ENCODE peak calls at places on chromosomes 4 and X, in eight cellular contexts. R, S, U, Q, O, G, X and C are unnamed samples.

GRCh38 chrX:17242470-17242869 is 132.5 kb upstream of the NHS start:
- DNase-seq in R (no peak), S (peak; percentile 62), U (peak; percentile 43), Q (peak; percentile 10), O (peak; percentile 62), G (no peak), X (peak; percentile 60), C (no peak)

GRCh38 chr4:59540311-59540710 is 1659.8 kb upstream of the ADGRL3 start:
- DNase-seq in R (no peak), S (no peak), U (no peak), Q (no peak), O (no peak), G (no peak), X (no peak), C (no peak)

GRCh38 chr4:61462451-61463326 is 262.6 kb downstream of the ADGRL3 start:
- DNase-seq in R (no peak), S (peak; percentile 39), U (peak; percentile 89), Q (no peak), O (peak; percentile 6), G (no peak), X (peak; percentile 90), C (no peak)

GRCh38 chr4:13483142-13484044 is 747 bp downstream of the RAB28 start:
- DNase-seq in R (peak; percentile 88), S (peak; percentile 71), U (peak; percentile 73), Q (peak; percentile 29), O (peak; percentile 8), G (peak; percentile 28), X (peak; percentile 78), C (no peak)

GRCh38 chr4:535181-535923 is 36.3 kb downstream of the PIGG start:
- DNase-seq in R (peak; percentile 76), S (no peak), U (no peak), Q (no peak), O (no peak), G (no peak), X (no peak), C (no peak)

GRCh38 chr4:79514637-79515320 is 106.8 kb upstream of the GK2 start:
- DNase-seq in R (no peak), S (no peak), U (no peak), Q (no peak), O (no peak), G (no peak), X (no peak), C (no peak)

GRCh38 chr4:169208516-169208915 is 62.2 kb downstream of the SH3RF1 start:
- DNase-seq in R (no peak), S (no peak), U (peak; percentile 29), Q (no peak), O (no peak), G (no peak), X (no peak), C (no peak)

GRCh38 chr4:20248155-20248558 is 3.5 kb upstream of the SLIT2 start:
- DNase-seq in R (no peak), S (peak; percentile 25), U (no peak), Q (peak; percentile 81), O (peak; percentile 19), G (no peak), X (peak; percentile 86), C (no peak)

GRCh38 chr4:5500165-5500564 is 208.2 kb downstream of the EVC2 start:
- DNase-seq in R (no peak), S (no peak), U (peak; percentile 31), Q (no peak), O (no peak), G (no peak), X (peak; percentile 11), C (no peak)

GRCh38 chr4:70627620-70628019 is 924 bp upstream of the ENAM start:
- DNase-seq in R (no peak), S (no peak), U (no peak), Q (no peak), O (no peak), G (no peak), X (no peak), C (no peak)

GRCh38 chr4:113086172-113086695 is 36.8 kb downstream of the ANK2 start:
- DNase-seq in R (no peak), S (no peak), U (no peak), Q (no peak), O (no peak), G (no peak), X (peak; percentile 7), C (no peak)

GRCh38 chr4:150215601-150216000 is 137.4 kb downstream of the DCLK2 start:
- DNase-seq in R (no peak), S (no peak), U (peak; percentile 34), Q (no peak), O (peak; percentile 15), G (no peak), X (no peak), C (no peak)

GRCh38 chr4:139647184-139647583 is 18.4 kb upstream of the MGST2 start:
- DNase-seq in R (no peak), S (no peak), U (no peak), Q (no peak), O (no peak), G (no peak), X (no peak), C (no peak)

GRCh38 chr4:1216869-1217294 is 32.0 kb downstream of the CTBP1 start:
- DNase-seq in R (no peak), S (no peak), U (no peak), Q (no peak), O (no peak), G (no peak), X (no peak), C (no peak)

GRCh38 chr4:41525129-41525528 is 12.8 kb upstream of the LIMCH1 start:
- DNase-seq in R (no peak), S (no peak), U (peak; percentile 46), Q (no peak), O (peak; percentile 29), G (no peak), X (peak; percentile 92), C (no peak)

GRCh38 chr4:165548702-165549101 is 169.9 kb downstream of the CPE start:
- DNase-seq in R (no peak), S (no peak), U (no peak), Q (no peak), O (no peak), G (no peak), X (no peak), C (no peak)

GRCh38 chr4:162535121-162535520 is 371.3 kb upstream of the FSTL5 start:
- DNase-seq in R (no peak), S (no peak), U (no peak), Q (no peak), O (no peak), G (no peak), X (no peak), C (no peak)

GRCh38 chrX:131621650-131622049 is 77.8 kb downstream of the OR13H1 start:
- DNase-seq in R (no peak), S (no peak), U (no peak), Q (no peak), O (no peak), G (no peak), X (no peak), C (no peak)

GRCh38 chr4:8740666-8741395 is 130.8 kb downstream of the HMX1 start:
- DNase-seq in R (peak; percentile 76), S (no peak), U (no peak), Q (no peak), O (no peak), G (no peak), X (no peak), C (no peak)

GRCh38 chr4:124105212-124105611 is 607.3 kb downstream of the ANKRD50 start:
- DNase-seq in R (no peak), S (no peak), U (no peak), Q (no peak), O (no peak), G (no peak), X (peak; percentile 28), C (no peak)

GRCh38 chr4:14729605-14730004 is 272.7 kb upstream of the CPEB2 start:
- DNase-seq in R (no peak), S (no peak), U (no peak), Q (no peak), O (no peak), G (no peak), X (no peak), C (no peak)

GRCh38 chr4:114384629-114385028 is 214.0 kb upstream of the UGT8 start:
- DNase-seq in R (no peak), S (no peak), U (no peak), Q (peak; percentile 10), O (peak; percentile 8), G (no peak), X (peak; percentile 78), C (no peak)

GRCh38 chrX:111375747-111376146 is 36.2 kb downstream of the DCX start:
- DNase-seq in R (no peak), S (no peak), U (peak; percentile 5), Q (no peak), O (no peak), G (no peak), X (peak; percentile 3), C (no peak)

GRCh38 chr4:47662975-47663374 is 174.9 kb downstream of the CORIN start:
- DNase-seq in R (no peak), S (no peak), U (no peak), Q (no peak), O (peak; percentile 7), G (no peak), X (no peak), C (no peak)
- TF ChIP-seq CTCF in R (no peak), S (no peak), U (peak; percentile 59), Q (peak; percentile 26), O (peak; percentile 18), G (no peak), X (peak; percentile 26), C (peak; percentile 27)

GRCh38 chrX:66163447-66163846 is 600 bp upstream of the HEPH start:
- DNase-seq in R (no peak), S (no peak), U (no peak), Q (no peak), O (no peak), G (no peak), X (no peak), C (no peak)
- TF ChIP-seq CTCF in R (no peak), S (no peak), U (no peak), Q (no peak), O (no peak), G (no peak), X (no peak), C (no peak)

GRCh38 chr4:140752669-140753068 is 3.5 kb downstream of the TBC1D9 start:
- DNase-seq in R (no peak), S (no peak), U (no peak), Q (no peak), O (no peak), G (no peak), X (no peak), C (no peak)

GRCh38 chr4:140757220-140757607 is 1.0 kb upstream of the TBC1D9 start:
- DNase-seq in R (no peak), S (no peak), U (no peak), Q (no peak), O (no peak), G (no peak), X (no peak), C (no peak)

GRCh38 chr4:140755811-140756291 is 334 bp downstream of the TBC1D9 start:
- DNase-seq in R (peak; percentile 86), S (peak; percentile 56), U (peak; percentile 53), Q (no peak), O (peak; percentile 28), G (no peak), X (peak; percentile 54), C (no peak)

GRCh38 chr4:140754918-140755810 is 1.0 kb downstream of the TBC1D9 start:
- DNase-seq in R (no peak), S (no peak), U (no peak), Q (no peak), O (no peak), G (no peak), X (peak; percentile 27), C (no peak)

GRCh38 chr4:140756292-140757219 is at the start of gene TBC1D9:
- DNase-seq in R (peak; percentile 95), S (peak; percentile 80), U (peak; percentile 87), Q (peak; percentile 16), O (peak; percentile 77), G (peak; percentile 75), X (peak; percentile 82), C (no peak)
- TF ChIP-seq CTCF in R (no peak), S (peak; percentile 1), U (no peak), Q (no peak), O (no peak), G (no peak), X (no peak), C (no peak)

GRCh38 chr4:100907465-100908454 is 389.9 kb upstream of the EMCN start:
- DNase-seq in R (no peak), S (no peak), U (peak; percentile 23), Q (no peak), O (peak; percentile 17), G (no peak), X (peak; percentile 35), C (no peak)
- TF ChIP-seq CTCF in R (no peak), S (peak; percentile 42), U (peak; percentile 36), Q (peak; percentile 34), O (no peak), G (no peak), X (peak; percentile 44), C (peak; percentile 35)